ENCODE peak calls at places on chromosomes 16 and 17, in ten cellular contexts. D is stomach, B is transverse colon, V is upper lobe of left lung, G is A549, U is tibial nerve, R is SK-N-SH, K is HepG2, E is GM12878, T is sigmoid colon. S is an unnamed sample.

GRCh38 chr16:22386976-22387375 is 12.6 kb upstream of the CDR2 start:
- DNase-seq in R (no peak), V (no peak), K (no peak), G (no peak), U (no peak), E (no peak), T (no peak), B (no peak), D (no peak), S (no peak)

GRCh38 chr17:17313350-17313991 is 10.3 kb downstream of the NT5M start:
- DNase-seq in D (peak), K (peak), V (no peak), G (peak), T (peak), U (no peak), R (peak), B (peak), E (no peak), S (no peak)

GRCh38 chr16:79278506-79278905 is 322.0 kb downstream of the MAF start:
- DNase-seq in K (no peak), R (no peak), E (no peak), B (peak), D (no peak), T (no peak), V (peak), G (no peak), U (no peak), S (no peak)

GRCh38 chr17:61201211-61201610 is 198.4 kb upstream of the TBX2 start:
- DNase-seq in K (peak), G (peak), V (no peak), B (no peak), E (no peak), T (no peak), D (no peak), U (no peak), R (no peak), S (no peak)

GRCh38 chr17:64781013-64781392 is 118.9 kb upstream of the SMURF2 start:
- DNase-seq in D (no peak), K (no peak), B (no peak), T (no peak), R (peak), U (no peak), V (peak), G (no peak), E (no peak), S (no peak)

GRCh38 chr17:17416400-17417360 is 60.1 kb upstream of the MED9 start:
- DNase-seq in G (peak), R (no peak), V (no peak), T (peak), K (peak), E (no peak), U (no peak), B (no peak), D (peak), S (no peak)

GRCh38 chr17:6455321-6455705 is 11.1 kb downstream of the PIMREG start:
- DNase-seq in D (peak), K (no peak), V (peak), R (peak), B (peak), T (no peak), G (no peak), U (no peak), E (no peak), S (peak)

GRCh38 chr16:28543072-28543471 is 4.3 kb upstream of the NUPR1 start:
- DNase-seq in V (no peak), T (no peak), D (peak), G (no peak), B (peak), E (no peak), U (peak), K (no peak), R (no peak), S (no peak)

GRCh38 chr16:84117482-84117843 is 721 bp upstream of the MBTPS1 start:
- DNase-seq in K (no peak), V (no peak), D (no peak), B (no peak), U (no peak), R (peak), E (no peak), G (peak), T (no peak), S (no peak)

GRCh38 chr17:3894927-3895343 is 2.1 kb upstream of the CAMKK1 start:
- DNase-seq in G (peak), R (no peak), V (no peak), U (no peak), K (no peak), E (no peak), T (no peak), D (peak), B (peak), S (no peak)

GRCh38 chr17:39700148-39700987 is 504 bp downstream of the ERBB2 start:
- DNase-seq in V (peak), U (no peak), G (no peak), E (no peak), T (no peak), B (no peak), R (no peak), D (no peak), K (no peak), S (peak)

GRCh38 chr16:47142469-47143328 is 1.0 kb downstream of the NETO2 start:
- DNase-seq in V (peak), T (no peak), E (no peak), R (peak), G (peak), B (peak), K (no peak), D (peak), U (no peak), S (peak)

GRCh38 chr17:18038149-18038850 is 668 bp downstream of the ATPAF2 start:
- DNase-seq in K (no peak), E (no peak), G (no peak), V (no peak), U (no peak), B (no peak), R (no peak), T (no peak), D (no peak), S (no peak)

GRCh38 chr17:39663340-39663687 is 1.8 kb upstream of the TCAP start:
- DNase-seq in V (no peak), K (no peak), D (no peak), B (no peak), T (no peak), R (no peak), U (no peak), E (no peak), G (no peak), S (no peak)

GRCh38 chr16:74760007-74760767 is 14.4 kb downstream of the FA2H start:
- DNase-seq in V (peak), E (no peak), G (peak), R (no peak), B (no peak), T (no peak), D (no peak), K (no peak), U (no peak), S (no peak)

GRCh38 chr16:1772908-1773702 is at the start of gene MRPS34:
- DNase-seq in K (peak), U (peak), G (peak), R (peak), B (peak), E (peak), T (peak), V (peak), D (peak), S (peak)

GRCh38 chr17:45316271-45317112 is at the start of gene MAP3K14:
- DNase-seq in B (peak), K (peak), D (peak), E (no peak), G (peak), V (peak), U (no peak), R (peak), T (peak), S (peak)

GRCh38 chr16:19474617-19475016 is 47.3 kb downstream of the GDE1 start:
- DNase-seq in K (no peak), G (no peak), E (no peak), V (no peak), T (no peak), U (no peak), R (no peak), B (no peak), D (no peak), S (no peak)

GRCh38 chr17:14317383-14317782 is 16.5 kb downstream of the HS3ST3B1 start:
- DNase-seq in V (no peak), K (no peak), E (no peak), B (no peak), U (no peak), T (no peak), R (no peak), G (no peak), D (no peak), S (no peak)

GRCh38 chr17:42233994-42234393 is 39.7 kb upstream of the GHDC start:
- DNase-seq in T (peak), G (no peak), E (no peak), U (no peak), V (no peak), B (no peak), D (no peak), R (no peak), K (no peak), S (no peak)

GRCh38 chr17:52465407-52465806 is 306.9 kb upstream of the CA10 start:
- DNase-seq in V (peak), T (no peak), K (no peak), R (no peak), D (no peak), G (no peak), U (no peak), B (no peak), E (no peak), S (no peak)

GRCh38 chr16:64952177-64952576 is 169.7 kb downstream of the CDH11 start:
- DNase-seq in T (no peak), U (no peak), V (no peak), K (no peak), D (no peak), G (peak), E (no peak), R (no peak), B (no peak), S (no peak)

GRCh38 chr17:28335959-28336871 is 654 bp downstream of the TNFAIP1 start:
- DNase-seq in U (peak), B (peak), R (peak), G (peak), T (peak), D (peak), K (peak), E (no peak), V (no peak), S (peak)

GRCh38 chr16:53309457-53309856 is 124.8 kb upstream of the RBL2 start:
- DNase-seq in G (no peak), B (no peak), R (no peak), E (no peak), T (no peak), U (no peak), K (no peak), D (no peak), V (no peak), S (no peak)

GRCh38 chr16:3140603-3141427 is 6.0 kb downstream of the ZNF213 start:
- DNase-seq in E (no peak), G (no peak), U (no peak), V (peak), K (no peak), D (no peak), B (no peak), R (no peak), T (no peak), S (no peak)

GRCh38 chr16:69405757-69406156 is 18.7 kb upstream of the CYB5B start:
- DNase-seq in G (no peak), D (no peak), T (no peak), E (no peak), U (no peak), V (no peak), B (no peak), K (no peak), R (no peak), S (no peak)

GRCh38 chr17:9162275-9162985 is 141.1 kb downstream of the NTN1 start:
- DNase-seq in G (peak), T (no peak), B (no peak), D (no peak), K (no peak), E (no peak), U (peak), V (peak), R (peak), S (no peak)

GRCh38 chr16:66278111-66278531 is 88.4 kb upstream of the CDH5 start:
- DNase-seq in T (peak), V (no peak), B (peak), G (no peak), D (peak), U (no peak), E (no peak), R (no peak), K (no peak), S (no peak)

DNA sequence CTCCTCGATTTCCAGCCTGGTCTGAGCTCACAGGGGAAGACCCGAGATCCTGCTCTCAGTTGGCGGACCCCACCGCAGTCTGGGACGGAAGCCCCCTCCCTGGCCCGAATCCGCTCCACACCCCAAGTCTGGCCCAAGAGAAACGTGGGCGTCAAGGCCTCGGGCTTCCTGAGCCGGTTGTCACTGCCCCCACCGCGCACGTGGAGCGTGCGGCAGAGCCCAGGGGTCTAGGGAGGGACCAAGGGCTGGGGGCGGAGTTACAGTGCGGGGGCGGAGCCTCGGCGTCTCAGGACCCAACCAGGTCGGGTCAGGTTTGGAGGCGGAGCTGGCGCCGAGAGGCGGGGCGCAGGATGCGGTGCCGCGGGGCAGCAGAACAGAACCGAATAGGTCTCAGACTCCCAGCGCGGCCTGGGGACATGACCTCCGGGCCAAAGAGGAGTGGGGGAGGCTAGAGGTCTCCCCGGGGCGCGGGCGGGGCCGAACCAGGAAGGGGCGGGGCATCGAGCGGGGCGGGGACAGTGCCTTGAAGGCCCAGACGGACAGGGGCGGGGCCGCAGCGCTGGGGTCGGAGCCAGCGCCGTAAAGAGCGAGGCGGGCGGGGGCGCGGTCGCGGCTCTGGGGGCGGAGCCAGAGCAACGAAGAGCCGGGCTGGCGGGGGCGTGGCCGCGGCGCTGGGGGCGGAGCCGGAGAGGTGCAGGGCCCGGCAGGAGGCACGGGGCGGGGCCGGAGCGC is 429 bp upstream of the ZFPM1 start:
- DNase-seq in K (peak), V (peak), D (peak), T (peak), E (peak), R (peak), G (peak), B (peak), U (peak), S (peak)
- TF ChIP-seq EP300 in K (no peak), V (no peak), D (no peak), T (no peak), E (no peak), R (no peak), G (no peak), B (no peak), U (no peak), S (peak)

GRCh38 chr17:80938556-80938955 is 53.1 kb upstream of the CHMP6 start:
- DNase-seq in R (no peak), V (no peak), E (no peak), U (no peak), D (no peak), K (no peak), T (no peak), G (no peak), B (no peak), S (peak)
- TF ChIP-seq EP300 in R (no peak), V (no peak), E (no peak), U (no peak), D (no peak), K (no peak), T (no peak), G (no peak), B (no peak), S (no peak)

DNA sequence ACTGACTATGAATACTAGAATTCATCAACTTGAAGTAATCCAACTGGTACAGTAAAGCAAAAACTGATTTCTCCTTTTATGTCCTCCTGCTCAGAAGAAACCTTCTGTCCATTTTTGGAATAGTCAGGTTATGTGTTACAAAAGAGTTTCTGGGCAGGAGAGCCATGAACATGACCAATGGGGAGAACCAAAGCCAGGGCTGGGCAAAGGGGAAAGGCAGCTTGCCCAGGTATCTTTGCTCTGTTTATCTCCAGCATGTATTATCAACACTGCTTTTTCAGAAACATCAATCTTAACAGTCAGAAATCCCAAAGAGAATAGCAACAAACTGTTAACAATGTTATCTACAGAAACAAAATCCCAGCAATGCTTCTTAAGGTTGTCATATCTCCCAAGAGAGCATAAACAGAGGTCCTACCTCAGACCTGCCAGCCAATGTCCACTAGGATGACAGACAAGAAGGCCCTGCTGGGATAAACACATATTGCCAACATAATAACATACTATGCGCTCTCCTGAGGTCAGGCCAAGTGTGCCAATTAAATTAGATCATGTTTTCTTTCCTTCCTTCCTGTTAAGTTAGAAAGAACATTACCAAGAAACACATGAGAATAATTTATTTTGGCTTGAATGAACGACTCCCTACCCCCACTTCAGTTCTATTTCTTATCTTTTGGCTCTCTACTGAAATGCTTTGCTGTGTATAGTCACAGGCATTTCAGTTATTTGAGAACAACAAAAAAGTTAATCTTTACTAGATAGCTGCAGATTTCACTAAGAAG is 28.0 kb downstream of the BLMH start:
- DNase-seq in E (no peak), G (peak), D (no peak), U (no peak), K (no peak), V (no peak), R (no peak), T (no peak), B (no peak), S (no peak)
- TF ChIP-seq EP300 in E (no peak), G (no peak), D (no peak), U (no peak), K (no peak), V (no peak), R (no peak), T (no peak), B (no peak), S (no peak)

DNA sequence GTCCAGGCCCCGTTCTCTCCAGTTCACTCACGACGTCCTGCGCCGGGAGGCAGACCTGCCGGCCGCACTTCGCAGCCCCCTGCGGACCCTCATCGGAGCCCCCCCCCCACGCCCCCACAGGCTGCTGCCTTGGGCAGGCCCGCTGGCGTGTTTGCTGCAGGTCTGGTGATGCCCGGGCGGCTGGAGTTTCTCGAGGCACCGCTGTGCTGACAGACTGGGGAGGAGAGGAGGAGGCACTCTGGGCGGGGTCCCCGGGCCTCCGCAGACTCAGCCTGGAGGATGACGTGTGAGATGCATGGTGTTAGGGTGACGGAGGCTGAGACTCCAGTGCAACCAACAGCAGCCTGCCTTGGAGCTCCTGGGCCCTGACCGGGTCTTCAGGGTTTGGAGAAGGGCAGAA is 24.1 kb downstream of the BAIAP2 start:
- DNase-seq in D (no peak), V (peak), U (no peak), G (no peak), E (no peak), T (no peak), R (no peak), K (no peak), B (no peak), S (no peak)
- TF ChIP-seq EP300 in D (no peak), V (no peak), U (no peak), G (no peak), E (no peak), T (no peak), R (no peak), K (no peak), B (no peak), S (no peak)

GRCh38 chr16:81502396-81503060 is 57.9 kb downstream of the CMIP start:
- DNase-seq in U (no peak), D (no peak), R (peak), G (no peak), V (no peak), K (no peak), B (no peak), T (no peak), E (no peak), S (no peak)

GRCh38 chr16:81499576-81500380 is 55.2 kb downstream of the CMIP start:
- DNase-seq in E (no peak), T (no peak), G (no peak), K (no peak), U (no peak), V (no peak), R (no peak), B (no peak), D (no peak), S (no peak)

GRCh38 chr16:81497690-81498089 is 53.1 kb downstream of the CMIP start:
- DNase-seq in E (no peak), K (no peak), U (no peak), D (no peak), B (no peak), R (no peak), G (no peak), T (no peak), V (peak), S (no peak)

GRCh38 chr16:81498351-81498750 is 53.7 kb downstream of the CMIP start:
- DNase-seq in R (no peak), U (no peak), K (no peak), G (no peak), D (no peak), E (no peak), T (no peak), V (no peak), B (no peak), S (no peak)

DNA sequence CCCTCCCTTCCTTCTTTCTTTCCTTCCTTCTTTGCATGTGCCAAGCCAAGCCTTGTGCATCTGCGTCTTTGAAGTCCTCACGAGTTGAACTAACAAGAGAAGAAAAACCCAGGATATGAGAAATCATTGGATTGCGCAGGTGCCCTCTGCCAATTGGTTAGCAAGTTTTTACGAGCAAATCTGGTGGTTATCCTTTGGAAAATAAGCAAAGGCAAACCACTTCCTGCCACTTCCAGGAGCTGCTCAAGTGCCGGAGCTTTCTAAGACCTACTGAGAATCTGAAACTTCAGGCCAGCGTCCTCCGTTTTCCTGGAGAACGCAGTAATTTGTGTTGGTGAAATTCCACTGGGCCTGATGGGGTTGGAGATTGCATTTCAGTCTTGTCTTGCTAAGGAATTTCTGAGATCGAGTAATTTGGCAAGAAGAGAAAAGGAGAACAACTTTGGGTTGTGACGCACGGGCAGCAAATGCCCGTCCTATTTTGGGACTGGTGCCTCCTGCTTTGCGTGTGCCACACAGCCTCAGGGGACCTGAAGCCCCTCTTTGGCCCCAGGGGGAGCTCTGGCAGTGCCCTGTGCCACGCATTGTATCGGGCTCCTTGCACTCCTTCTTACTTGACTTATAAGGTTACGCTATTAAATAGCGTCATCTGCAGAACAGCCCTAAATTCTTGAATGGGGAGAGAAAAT is 56.4 kb downstream of the CMIP start:
- DNase-seq in D (no peak), T (no peak), V (no peak), R (no peak), B (no peak), U (no peak), G (no peak), K (no peak), E (no peak), S (no peak)
- TF ChIP-seq EP300 in D (no peak), T (no peak), V (no peak), R (no peak), B (no peak), U (peak), G (no peak), K (no peak), E (no peak), S (no peak)

GRCh38 chr16:11354733-11355574 is 9.7 kb downstream of the RMI2 start:
- DNase-seq in V (no peak), U (no peak), G (no peak), K (no peak), D (no peak), B (peak), E (peak), R (no peak), T (peak), S (peak)
- TF ChIP-seq EP300 in V (no peak), U (no peak), G (no peak), K (no peak), D (no peak), B (no peak), E (peak), R (no peak), T (no peak), S (no peak)

S was measured in ovary.